ENCODE peak calls at places on chromosomes 7 and 10, in ten cellular contexts. One of them, this sample, is unnamed.

GRCh38 chr10:106557951-106558733 is 606.4 kb downstream of the SORCS1 start:
- DNase-seq in adipocyte: peak
- DNase-seq in H54: no peak
- DNase-seq in Caki2: peak
- DNase-seq in ascending aorta: no peak
- DNase-seq in cardiac septum: no peak
- DNase-seq in caudate nucleus: no peak
- DNase-seq in activated CD8-positive, alpha-beta memory T cell treated with anti-CD3 and anti-CD28 coated beads for 48 hours: no peak
- DNase-seq in Calu3: no peak
- DNase-seq in AG04450: no peak
- DNase-seq in this sample: no peak

GRCh38 chr10:44310762-44311562 is 73.9 kb downstream of the CXCL12 start:
- DNase-seq in cardiac septum: peak
- DNase-seq in H54: peak
- DNase-seq in adipocyte: peak
- DNase-seq in AG04450: peak
- DNase-seq in ascending aorta: peak
- DNase-seq in Calu3: peak
- DNase-seq in Caki2: peak
- DNase-seq in caudate nucleus: peak
- DNase-seq in activated CD8-positive, alpha-beta memory T cell treated with anti-CD3 and anti-CD28 coated beads for 48 hours: peak
- DNase-seq in this sample: peak

GRCh38 chr10:63917363-63917762 is 396.2 kb downstream of the REEP3 start:
- DNase-seq in cardiac septum: no peak
- DNase-seq in AG04450: no peak
- DNase-seq in caudate nucleus: no peak
- DNase-seq in adipocyte: peak
- DNase-seq in Caki2: no peak
- DNase-seq in ascending aorta: no peak
- DNase-seq in activated CD8-positive, alpha-beta memory T cell treated with anti-CD3 and anti-CD28 coated beads for 48 hours: no peak
- DNase-seq in H54: no peak
- DNase-seq in Calu3: no peak
- DNase-seq in this sample: no peak

GRCh38 chr10:48809261-48809660 is 124.6 kb downstream of the WDFY4 start:
- DNase-seq in cardiac septum: no peak
- DNase-seq in H54: no peak
- DNase-seq in Calu3: no peak
- DNase-seq in activated CD8-positive, alpha-beta memory T cell treated with anti-CD3 and anti-CD28 coated beads for 48 hours: no peak
- DNase-seq in ascending aorta: no peak
- DNase-seq in AG04450: no peak
- DNase-seq in caudate nucleus: no peak
- DNase-seq in adipocyte: no peak
- DNase-seq in Caki2: no peak
- DNase-seq in this sample: no peak

GRCh38 chr7:93704241-93704640 is 129.7 kb upstream of the CALCR start:
- DNase-seq in activated CD8-positive, alpha-beta memory T cell treated with anti-CD3 and anti-CD28 coated beads for 48 hours: no peak
- DNase-seq in ascending aorta: no peak
- DNase-seq in caudate nucleus: no peak
- DNase-seq in adipocyte: no peak
- DNase-seq in cardiac septum: no peak
- DNase-seq in H54: no peak
- DNase-seq in AG04450: no peak
- DNase-seq in Caki2: no peak
- DNase-seq in Calu3: no peak
- DNase-seq in this sample: no peak

GRCh38 chr7:33100770-33101169 is 8.4 kb downstream of the RP9 start:
- DNase-seq in caudate nucleus: no peak
- DNase-seq in Calu3: no peak
- DNase-seq in activated CD8-positive, alpha-beta memory T cell treated with anti-CD3 and anti-CD28 coated beads for 48 hours: no peak
- DNase-seq in adipocyte: no peak
- DNase-seq in H54: no peak
- DNase-seq in AG04450: no peak
- DNase-seq in ascending aorta: no peak
- DNase-seq in cardiac septum: no peak
- DNase-seq in Caki2: no peak
- DNase-seq in this sample: no peak

GRCh38 chr7:128030999-128031681 is at the start of gene LRRC4:
- DNase-seq in adipocyte: peak
- DNase-seq in Calu3: peak
- DNase-seq in ascending aorta: no peak
- DNase-seq in Caki2: no peak
- DNase-seq in cardiac septum: peak
- DNase-seq in AG04450: no peak
- DNase-seq in caudate nucleus: peak
- DNase-seq in activated CD8-positive, alpha-beta memory T cell treated with anti-CD3 and anti-CD28 coated beads for 48 hours: no peak
- DNase-seq in H54: no peak
- DNase-seq in this sample: no peak

GRCh38 chr7:9625953-9626352 is 1192.5 kb downstream of the NXPH1 start:
- DNase-seq in H54: no peak
- DNase-seq in Calu3: no peak
- DNase-seq in Caki2: no peak
- DNase-seq in ascending aorta: no peak
- DNase-seq in activated CD8-positive, alpha-beta memory T cell treated with anti-CD3 and anti-CD28 coated beads for 48 hours: no peak
- DNase-seq in adipocyte: no peak
- DNase-seq in caudate nucleus: no peak
- DNase-seq in AG04450: no peak
- DNase-seq in cardiac septum: no peak
- DNase-seq in this sample: no peak